ENCODE peak calls at places on chromosome 18, in four cellular contexts. T is NCI-H510A, O is fibroblast of the aortic adventitia, L is T follicular helper cell. Z is an unnamed sample.

GRCh38 chr18:49814147-49814499 is 790 bp upstream of the ACAA2 start:
- DNase-seq in T (no peak), O (peak; percentile 66), L (no peak), Z (peak; percentile 69)

GRCh38 chr18:55440988-55441387 is 147.0 kb downstream of the TCF4 start:
- DNase-seq in T (no peak), O (no peak), L (no peak), Z (no peak)

GRCh38 chr18:37438417-37439180 is 127.0 kb downstream of the CELF4 start:
- DNase-seq in T (no peak), O (no peak), L (no peak), Z (no peak)

GRCh38 chr18:12236934-12237832 is 17.0 kb upstream of the CIDEA start:
- DNase-seq in T (peak; percentile 18), O (peak; percentile 56), L (peak; percentile 23), Z (peak; percentile 85)

GRCh38 chr18:10450986-10451385 is 3.4 kb upstream of the APCDD1 start:
- DNase-seq in T (no peak), O (no peak), L (no peak), Z (no peak)

GRCh38 chr18:57466307-57466706 is 31.1 kb downstream of the ONECUT2 start:
- DNase-seq in T (no peak), O (peak; percentile 17), L (no peak), Z (no peak)

GRCh38 chr18:11561293-11561692 is 48.1 kb upstream of the SLC35G4 start:
- DNase-seq in T (no peak), O (no peak), L (no peak), Z (no peak)

GRCh38 chr18:77112161-77112801 is 20.3 kb downstream of the MBP start:
- DNase-seq in T (no peak), O (no peak), L (no peak), Z (no peak)

Z was measured in body of pancreas.